ENCODE peak calls at places on chromosomes 12 and 14, in seven cellular contexts. O is HCT116, C is HepG2, K is K562, U is SK-N-SH, J is H1, A is GM12878. I is an unnamed sample.

GRCh38 chr14:60331201-60332045 is 82.4 kb downstream of the PPM1A start:
- DNase-seq in O (peak), C (peak), K (peak), U (peak), J (peak), A (peak), I (no peak)

GRCh38 chr14:95413289-95414215 is 93.8 kb upstream of the CLMN start:
- DNase-seq in O (no peak), C (no peak), K (no peak), U (peak), J (no peak), A (no peak), I (no peak)

GRCh38 chr14:60245316-60246177 is 3.5 kb upstream of the PPM1A start:
- DNase-seq in O (no peak), C (no peak), K (no peak), U (no peak), J (no peak), A (no peak), I (no peak)

GRCh38 chr14:74421997-74422396 is 4.0 kb downstream of the SYNDIG1L start:
- DNase-seq in O (no peak), C (no peak), K (no peak), U (no peak), J (no peak), A (no peak), I (no peak)

GRCh38 chr14:52974406-52974805 is 23.6 kb upstream of the FERMT2 start:
- DNase-seq in O (no peak), C (no peak), K (no peak), U (no peak), J (no peak), A (no peak), I (no peak)

GRCh38 chr14:50856660-50857059 is 15.2 kb upstream of the ABHD12B start:
- DNase-seq in O (no peak), C (no peak), K (no peak), U (no peak), J (no peak), A (no peak), I (no peak)

GRCh38 chr12:101021911-101022388 is 188.1 kb downstream of the SLC5A8 start:
- DNase-seq in O (peak), C (peak), K (no peak), U (no peak), J (no peak), A (no peak), I (no peak)

GRCh38 chr12:5442251-5443006 is 10.5 kb downstream of the NTF3 start:
- DNase-seq in O (peak), C (peak), K (peak), U (peak), J (no peak), A (no peak), I (peak)

DNA sequence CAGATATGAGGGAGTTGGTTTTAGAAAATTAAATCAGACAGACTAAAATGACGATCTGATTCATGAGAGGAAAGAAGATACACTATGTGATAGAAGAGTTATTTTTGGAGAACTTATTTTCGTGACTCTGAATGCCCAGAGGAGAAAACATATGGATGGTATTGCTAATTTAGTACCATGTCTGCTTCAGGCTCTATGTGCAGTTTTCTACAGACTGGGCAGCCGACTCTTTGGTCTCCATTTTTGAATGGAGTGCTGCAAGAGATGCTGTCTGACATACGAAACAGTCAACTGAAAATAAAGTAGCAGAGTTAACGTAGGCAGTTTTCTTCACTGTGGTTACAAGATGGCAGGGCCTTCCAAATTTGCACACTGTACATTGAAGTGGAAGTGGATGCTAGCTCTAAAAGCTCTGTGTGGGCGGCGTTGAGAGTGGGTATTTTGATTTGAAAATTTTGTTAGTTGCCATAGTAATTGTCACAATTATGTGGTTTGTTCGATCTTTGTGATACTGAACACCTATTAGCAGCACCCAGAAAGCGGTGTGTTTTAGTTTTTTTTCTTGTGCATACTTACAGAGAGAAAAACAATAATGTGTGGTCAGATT is 154.8 kb upstream of the ATP2B1 start:
- DNase-seq in O (no peak), C (no peak), K (no peak), U (no peak), J (no peak), A (peak), I (no peak)
- TF ChIP-seq JUND in O (no peak), C (no peak), K (no peak), U (no peak), J (no peak), A (no peak), I (no peak)

GRCh38 chr14:68596211-68596610 is 196.7 kb downstream of the ZFP36L1 start:
- DNase-seq in O (no peak), C (no peak), K (no peak), U (no peak), J (no peak), A (no peak), I (no peak)

GRCh38 chr14:68594737-68595380 is 198.0 kb downstream of the ZFP36L1 start:
- DNase-seq in O (no peak), C (no peak), K (no peak), U (no peak), J (no peak), A (no peak), I (no peak)

GRCh38 chr14:68591786-68592185 is 201.1 kb downstream of the ZFP36L1 start:
- DNase-seq in O (no peak), C (no peak), K (no peak), U (no peak), J (no peak), A (no peak), I (no peak)

GRCh38 chr14:68592948-68593347 is 199.9 kb downstream of the ZFP36L1 start:
- DNase-seq in O (no peak), C (no peak), K (no peak), U (no peak), J (no peak), A (no peak), I (no peak)

DNA sequence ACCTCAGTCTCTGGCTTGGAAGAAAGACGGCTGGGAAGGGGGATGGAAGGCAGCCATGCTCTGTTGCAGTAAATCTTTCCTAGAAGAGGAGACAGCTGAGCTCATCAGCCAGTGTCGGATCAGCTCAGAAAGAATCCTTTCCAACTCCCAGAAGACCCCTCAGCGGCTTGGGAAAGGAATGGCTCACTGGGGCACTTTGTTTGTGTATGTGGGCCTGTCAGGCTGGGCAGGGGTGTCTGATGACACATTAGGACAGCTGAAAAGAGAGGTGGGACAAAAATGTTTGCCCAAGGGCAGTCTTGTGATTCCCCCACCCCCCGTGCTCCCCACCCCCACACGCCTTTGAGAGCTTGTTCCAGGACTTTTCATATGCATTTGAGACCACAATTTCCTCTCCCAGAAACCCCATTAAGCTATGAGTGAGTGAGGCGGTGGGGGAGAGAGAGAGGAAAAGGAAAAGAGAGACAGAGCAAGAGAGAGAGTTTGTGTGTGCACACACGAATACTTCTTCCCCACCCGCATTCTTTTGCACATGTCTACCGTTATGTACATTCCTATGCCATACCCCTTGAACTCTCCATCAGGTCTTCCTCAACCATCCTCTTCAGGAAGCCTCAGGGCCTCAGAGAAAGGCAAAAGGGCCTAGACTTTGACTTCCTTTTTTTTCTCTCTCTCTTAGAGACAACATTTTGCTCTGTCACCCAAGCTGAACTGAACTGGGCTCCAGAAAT is 198.9 kb downstream of the ZFP36L1 start:
- DNase-seq in O (no peak), C (peak), K (no peak), U (no peak), J (no peak), A (no peak), I (no peak)
- TF ChIP-seq JUND in O (no peak), C (no peak), K (no peak), U (no peak), J (no peak), A (no peak), I (no peak)

GRCh38 chr12:110244829-110245228 is 36.2 kb upstream of the ATP2A2 start:
- DNase-seq in O (no peak), C (no peak), K (no peak), U (no peak), J (peak), A (no peak), I (no peak)
- TF ChIP-seq JUND in O (no peak), C (no peak), K (no peak), U (no peak), J (no peak), A (no peak), I (no peak)

GRCh38 chr12:2294651-2295475 is 242.1 kb downstream of the CACNA1C start:
- DNase-seq in O (no peak), C (no peak), K (no peak), U (no peak), J (no peak), A (no peak), I (no peak)
- TF ChIP-seq JUND in O (no peak), C (no peak), K (no peak), U (no peak), J (no peak), A (no peak), I (no peak)

GRCh38 chr14:80223696-80224465 is 12.6 kb upstream of the DIO2 start:
- DNase-seq in O (no peak), C (no peak), K (no peak), U (no peak), J (no peak), A (no peak), I (no peak)
- TF ChIP-seq JUND in O (no peak), C (no peak), K (no peak), U (no peak), J (no peak), A (no peak), I (no peak)

GRCh38 chr12:18224745-18225144 is 36.6 kb upstream of the PIK3C2G start:
- DNase-seq in O (peak), C (peak), K (no peak), U (peak), J (no peak), A (no peak), I (peak)
- TF ChIP-seq JUND in O (no peak), C (no peak), K (no peak), U (no peak), J (no peak), A (no peak), I (no peak)

I was measured in T47D.